ENCODE peak calls at places on chromosomes 12 and 14, in six cellular contexts. One of them, this sample, is unnamed.

GRCh38 chr14:100892496-100893227 is 10.9 kb downstream of the RTL1 start:
- DNase-seq in prostate gland: no peak
- DNase-seq in gastrocnemius medialis: no peak
- DNase-seq in sigmoid colon: peak
- DNase-seq in endothelial cell of umbilical vein: no peak
- DNase-seq in stomach: peak
- DNase-seq in this sample: no peak

GRCh38 chr12:57127101-57127709 is 1.1 kb upstream of the LRP1 start:
- DNase-seq in prostate gland: peak
- DNase-seq in gastrocnemius medialis: peak
- DNase-seq in sigmoid colon: peak
- DNase-seq in endothelial cell of umbilical vein: no peak
- DNase-seq in stomach: peak
- DNase-seq in this sample: no peak

GRCh38 chr14:92122351-92122677 is 545 bp downstream of the CPSF2 start:
- DNase-seq in prostate gland: no peak
- DNase-seq in gastrocnemius medialis: no peak
- DNase-seq in sigmoid colon: no peak
- DNase-seq in endothelial cell of umbilical vein: peak
- DNase-seq in stomach: no peak
- DNase-seq in this sample: peak

GRCh38 chr12:32471601-32472001 is 72.2 kb downstream of the FGD4 start:
- DNase-seq in prostate gland: no peak
- DNase-seq in gastrocnemius medialis: no peak
- DNase-seq in sigmoid colon: no peak
- DNase-seq in endothelial cell of umbilical vein: no peak
- DNase-seq in stomach: no peak
- DNase-seq in this sample: no peak

GRCh38 chr12:50326636-50327284 is 43.4 kb upstream of the LIMA1 start:
- DNase-seq in prostate gland: peak
- DNase-seq in gastrocnemius medialis: no peak
- DNase-seq in sigmoid colon: no peak
- DNase-seq in endothelial cell of umbilical vein: peak
- DNase-seq in stomach: peak
- DNase-seq in this sample: no peak

GRCh38 chr12:87382959-87383591 is 646.1 kb downstream of the C12orf50 start:
- DNase-seq in prostate gland: no peak
- DNase-seq in gastrocnemius medialis: no peak
- DNase-seq in sigmoid colon: no peak
- DNase-seq in endothelial cell of umbilical vein: no peak
- DNase-seq in stomach: no peak
- DNase-seq in this sample: no peak

GRCh38 chr12:958449-959123 is 9.1 kb upstream of the RAD52 start:
- DNase-seq in prostate gland: no peak
- DNase-seq in gastrocnemius medialis: no peak
- DNase-seq in sigmoid colon: no peak
- DNase-seq in endothelial cell of umbilical vein: peak
- DNase-seq in stomach: peak
- DNase-seq in this sample: no peak

GRCh38 chr12:125069616-125070015 is 4.4 kb downstream of the AACS start:
- DNase-seq in prostate gland: no peak
- DNase-seq in gastrocnemius medialis: no peak
- DNase-seq in sigmoid colon: no peak
- DNase-seq in endothelial cell of umbilical vein: no peak
- DNase-seq in stomach: no peak
- DNase-seq in this sample: no peak

GRCh38 chr12:119804011-119804641 is 73.0 kb downstream of the CIT start:
- DNase-seq in prostate gland: peak
- DNase-seq in gastrocnemius medialis: peak
- DNase-seq in sigmoid colon: peak
- DNase-seq in endothelial cell of umbilical vein: peak
- DNase-seq in stomach: peak
- DNase-seq in this sample: peak

GRCh38 chr14:68800361-68800760 is 7.5 kb upstream of the ZFP36L1 start:
- DNase-seq in prostate gland: no peak
- DNase-seq in gastrocnemius medialis: no peak
- DNase-seq in sigmoid colon: no peak
- DNase-seq in endothelial cell of umbilical vein: no peak
- DNase-seq in stomach: no peak
- DNase-seq in this sample: no peak

GRCh38 chr14:101033006-101033405 is 129.5 kb upstream of the RTL1 start:
- DNase-seq in prostate gland: no peak
- DNase-seq in gastrocnemius medialis: peak
- DNase-seq in sigmoid colon: peak
- DNase-seq in endothelial cell of umbilical vein: no peak
- DNase-seq in stomach: no peak
- DNase-seq in this sample: no peak

GRCh38 chr14:56888274-56888673 is 78.0 kb upstream of the OTX2 start:
- DNase-seq in prostate gland: no peak
- DNase-seq in gastrocnemius medialis: no peak
- DNase-seq in sigmoid colon: no peak
- DNase-seq in endothelial cell of umbilical vein: no peak
- DNase-seq in stomach: no peak
- DNase-seq in this sample: no peak

GRCh38 chr14:100580316-100581227 is 6.6 kb downstream of the BEGAIN start:
- DNase-seq in prostate gland: no peak
- DNase-seq in gastrocnemius medialis: no peak
- DNase-seq in sigmoid colon: peak
- DNase-seq in endothelial cell of umbilical vein: no peak
- DNase-seq in stomach: no peak
- DNase-seq in this sample: no peak

GRCh38 chr12:6492838-6493579 is at the start of gene MRPL51:
- DNase-seq in prostate gland: peak
- DNase-seq in gastrocnemius medialis: peak
- DNase-seq in sigmoid colon: peak
- DNase-seq in endothelial cell of umbilical vein: peak
- DNase-seq in stomach: peak
- DNase-seq in this sample: peak
- TF ChIP-seq POLR2A in prostate gland: peak
- TF ChIP-seq POLR2A in gastrocnemius medialis: peak
- TF ChIP-seq POLR2A in sigmoid colon: peak
- TF ChIP-seq POLR2A in endothelial cell of umbilical vein: peak
- TF ChIP-seq POLR2A in stomach: peak
- TF ChIP-seq POLR2A in this sample: peak

DNA sequence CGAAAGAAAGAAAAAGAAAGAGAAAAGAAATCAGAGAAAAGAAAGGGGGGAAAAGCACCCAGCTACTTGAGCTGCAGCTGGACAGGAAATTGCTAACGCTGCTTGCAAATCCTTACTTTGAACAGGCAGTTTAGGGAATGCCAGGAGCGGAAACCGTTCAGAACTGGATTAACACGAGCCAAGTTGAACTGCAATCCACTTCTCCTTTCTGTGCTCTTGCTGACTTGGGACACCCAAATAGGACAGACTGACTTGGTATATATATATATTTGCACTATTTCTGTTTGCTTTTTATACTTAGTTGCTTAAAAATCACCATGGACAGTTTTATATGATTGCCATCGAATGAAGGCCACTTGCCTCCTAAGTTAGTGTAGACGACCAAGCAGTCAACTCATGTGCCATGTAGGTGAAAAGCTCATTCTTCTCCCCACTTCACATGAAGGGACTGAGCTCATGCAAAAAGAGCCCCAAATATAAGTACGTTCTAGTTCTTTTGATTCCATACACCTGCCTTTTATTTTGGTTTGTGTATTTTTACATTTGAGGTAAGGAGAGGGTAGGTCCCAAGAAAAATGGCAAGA is 5.5 kb downstream of the DUSP6 start:
- DNase-seq in prostate gland: no peak
- DNase-seq in gastrocnemius medialis: no peak
- DNase-seq in sigmoid colon: peak
- DNase-seq in endothelial cell of umbilical vein: peak
- DNase-seq in stomach: no peak
- DNase-seq in this sample: no peak
- TF ChIP-seq POLR2A in prostate gland: no peak
- TF ChIP-seq POLR2A in gastrocnemius medialis: no peak
- TF ChIP-seq POLR2A in sigmoid colon: no peak
- TF ChIP-seq POLR2A in endothelial cell of umbilical vein: peak
- TF ChIP-seq POLR2A in stomach: no peak
- TF ChIP-seq POLR2A in this sample: no peak

GRCh38 chr14:22382395-22382794 is 206.6 kb downstream of the DAD1 start:
- DNase-seq in prostate gland: no peak
- DNase-seq in gastrocnemius medialis: no peak
- DNase-seq in sigmoid colon: no peak
- DNase-seq in endothelial cell of umbilical vein: no peak
- DNase-seq in stomach: no peak
- DNase-seq in this sample: no peak
- TF ChIP-seq POLR2A in prostate gland: no peak
- TF ChIP-seq POLR2A in gastrocnemius medialis: no peak
- TF ChIP-seq POLR2A in sigmoid colon: no peak
- TF ChIP-seq POLR2A in endothelial cell of umbilical vein: no peak
- TF ChIP-seq POLR2A in stomach: no peak
- TF ChIP-seq POLR2A in this sample: no peak

GRCh38 chr14:74942608-74943007 is 12.8 kb downstream of the PGF start:
- DNase-seq in prostate gland: no peak
- DNase-seq in gastrocnemius medialis: no peak
- DNase-seq in sigmoid colon: no peak
- DNase-seq in endothelial cell of umbilical vein: no peak
- DNase-seq in stomach: no peak
- DNase-seq in this sample: no peak
- TF ChIP-seq POLR2A in prostate gland: no peak
- TF ChIP-seq POLR2A in gastrocnemius medialis: no peak
- TF ChIP-seq POLR2A in sigmoid colon: no peak
- TF ChIP-seq POLR2A in endothelial cell of umbilical vein: peak
- TF ChIP-seq POLR2A in stomach: no peak
- TF ChIP-seq POLR2A in this sample: no peak

GRCh38 chr14:21437063-21437901 is 18.6 kb downstream of the CHD8 start:
- DNase-seq in prostate gland: peak
- DNase-seq in gastrocnemius medialis: peak
- DNase-seq in sigmoid colon: peak
- DNase-seq in endothelial cell of umbilical vein: peak
- DNase-seq in stomach: peak
- DNase-seq in this sample: peak
- TF ChIP-seq POLR2A in prostate gland: peak
- TF ChIP-seq POLR2A in gastrocnemius medialis: peak
- TF ChIP-seq POLR2A in sigmoid colon: peak
- TF ChIP-seq POLR2A in endothelial cell of umbilical vein: peak
- TF ChIP-seq POLR2A in stomach: no peak
- TF ChIP-seq POLR2A in this sample: peak

DNA sequence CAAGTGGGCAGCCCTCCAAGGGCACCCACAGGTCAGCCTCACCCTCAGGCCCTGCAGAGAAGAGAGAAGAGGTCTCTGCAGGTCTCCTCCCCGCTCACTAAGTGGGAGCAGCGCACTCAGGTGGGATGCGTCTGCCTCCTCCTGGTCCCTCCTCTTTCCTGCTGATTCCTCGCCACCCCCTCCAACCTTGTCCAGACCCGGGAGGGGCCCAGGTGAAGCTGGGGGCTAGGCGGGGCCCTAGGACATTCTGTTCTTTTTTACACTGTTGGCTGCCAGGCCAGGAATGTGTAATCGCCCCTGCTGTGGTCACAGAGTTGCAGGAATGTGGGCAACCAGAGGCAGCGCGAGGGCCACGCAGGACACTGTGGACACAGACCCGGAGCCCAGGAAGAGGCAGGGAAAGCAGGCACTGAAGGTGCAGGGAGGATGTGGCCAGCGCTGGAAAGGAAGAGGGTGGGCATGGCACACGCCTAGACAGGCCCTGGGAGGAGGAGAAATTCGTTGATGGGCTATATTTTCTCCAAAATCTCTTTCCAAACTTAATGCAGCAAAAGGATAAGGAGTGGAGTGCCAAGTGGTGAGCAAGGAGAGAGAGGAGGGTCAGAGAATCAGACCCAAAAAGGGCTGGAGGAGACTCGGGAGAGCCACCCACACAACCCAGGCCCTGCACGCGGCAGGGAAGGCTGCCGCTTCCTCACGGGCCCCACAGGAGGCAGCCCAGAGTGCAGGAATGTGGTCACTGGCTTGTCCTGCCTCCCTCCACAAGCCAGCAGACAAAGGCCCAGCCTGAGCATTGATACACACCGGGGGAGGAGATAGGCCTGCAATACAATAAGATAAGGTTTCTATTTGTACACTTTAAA is 947 bp upstream of the SCNN1A start:
- DNase-seq in prostate gland: peak
- DNase-seq in gastrocnemius medialis: peak
- DNase-seq in sigmoid colon: peak
- DNase-seq in endothelial cell of umbilical vein: peak
- DNase-seq in stomach: peak
- DNase-seq in this sample: peak
- TF ChIP-seq POLR2A in prostate gland: peak
- TF ChIP-seq POLR2A in gastrocnemius medialis: no peak
- TF ChIP-seq POLR2A in sigmoid colon: no peak
- TF ChIP-seq POLR2A in endothelial cell of umbilical vein: no peak
- TF ChIP-seq POLR2A in stomach: peak
- TF ChIP-seq POLR2A in this sample: no peak

DNA sequence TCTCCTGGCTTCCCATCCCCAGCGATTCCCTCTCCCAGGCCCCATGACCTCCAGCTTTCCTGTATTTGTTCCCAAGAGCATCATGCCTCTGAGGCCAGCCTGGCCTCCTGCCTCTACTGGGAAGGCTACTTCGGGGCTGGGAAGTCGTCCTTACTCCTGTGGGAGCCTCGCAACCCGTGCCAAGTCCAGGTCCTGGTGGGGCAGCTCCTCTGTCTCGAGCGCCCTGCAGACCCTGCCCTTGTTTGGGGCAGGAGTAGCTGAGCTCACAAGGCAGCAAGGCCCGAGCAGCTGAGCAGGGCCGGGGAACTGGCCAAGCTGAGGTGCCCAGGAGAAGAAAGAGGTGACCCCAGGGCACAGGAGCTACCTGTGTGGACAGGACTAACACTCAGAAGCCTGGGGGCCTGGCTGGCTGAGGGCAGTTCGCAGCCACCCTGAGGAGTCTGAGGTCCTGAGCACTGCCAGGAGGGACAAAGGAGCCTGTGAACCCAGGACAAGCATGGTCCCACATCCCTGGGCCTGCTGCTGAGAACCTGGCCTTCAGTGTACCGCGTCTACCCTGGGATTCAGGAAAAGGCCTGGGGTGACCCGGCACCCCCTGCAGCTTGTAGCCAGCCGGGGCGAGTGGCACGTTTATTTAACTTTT is 14.3 kb downstream of the C12orf43 start:
- DNase-seq in prostate gland: no peak
- DNase-seq in gastrocnemius medialis: no peak
- DNase-seq in sigmoid colon: no peak
- DNase-seq in endothelial cell of umbilical vein: peak
- DNase-seq in stomach: no peak
- DNase-seq in this sample: no peak
- TF ChIP-seq POLR2A in prostate gland: no peak
- TF ChIP-seq POLR2A in gastrocnemius medialis: no peak
- TF ChIP-seq POLR2A in sigmoid colon: no peak
- TF ChIP-seq POLR2A in endothelial cell of umbilical vein: no peak
- TF ChIP-seq POLR2A in stomach: no peak
- TF ChIP-seq POLR2A in this sample: no peak

This sample was measured in H54.